ENCODE peak calls at places on chromosomes 12 and 14, in ten cellular contexts. I is adipocyte, W is AG10803, Q is heart left ventricle, M is H7, N is OCI-LY7, E is epithelial cell of esophagus, X is mesenchymal stem cell, Z is neural progenitor cell, B is BJ. F is an unnamed sample.

GRCh38 chr12:24661657-24662096 is 287.2 kb downstream of the BCAT1 start:
- DNase-seq in I (peak), W (peak), Q (no peak), M (no peak), N (no peak), E (peak), X (peak), Z (no peak), B (no peak), F (no peak)

GRCh38 chr12:106238146-106238545 is 9.7 kb downstream of the CKAP4 start:
- DNase-seq in I (no peak), W (no peak), Q (peak), M (no peak), N (no peak), E (no peak), X (no peak), Z (peak), B (no peak), F (no peak)

GRCh38 chr14:58098507-58098906 is 53.5 kb downstream of the ARMH4 start:
- DNase-seq in I (no peak), W (no peak), Q (peak), M (peak), N (no peak), E (no peak), X (no peak), Z (peak), B (no peak), F (no peak)

GRCh38 chr12:89185889-89186288 is 166.4 kb downstream of the DUSP6 start:
- DNase-seq in I (no peak), W (no peak), Q (no peak), M (no peak), N (no peak), E (peak), X (no peak), Z (no peak), B (no peak), F (no peak)

GRCh38 chr14:35400707-35401421 is 3.7 kb downstream of the NFKBIA start:
- DNase-seq in I (no peak), W (no peak), Q (no peak), M (no peak), N (no peak), E (peak), X (peak), Z (no peak), B (no peak), F (no peak)

GRCh38 chr14:21526672-21527319 is 650 bp upstream of the SALL2 start:
- DNase-seq in I (no peak), W (no peak), Q (no peak), M (peak), N (peak), E (no peak), X (no peak), Z (peak), B (no peak), F (no peak)

GRCh38 chr12:5013206-5013830 is 30.4 kb upstream of the KCNA5 start:
- DNase-seq in I (peak), W (peak), Q (no peak), M (no peak), N (no peak), E (no peak), X (no peak), Z (no peak), B (no peak), F (no peak)

GRCh38 chr12:96195845-96196451 is 1.8 kb downstream of the ELK3 start:
- DNase-seq in I (peak), W (peak), Q (peak), M (peak), N (no peak), E (peak), X (peak), Z (peak), B (no peak), F (no peak)

GRCh38 chr14:101507306-101508150 is 53.8 kb upstream of the DIO3 start:
- DNase-seq in I (no peak), W (no peak), Q (no peak), M (peak), N (no peak), E (no peak), X (no peak), Z (no peak), B (no peak), F (no peak)

GRCh38 chr14:65446159-65446558 is 33.6 kb downstream of the FUT8 start:
- DNase-seq in I (peak), W (peak), Q (no peak), M (no peak), N (no peak), E (peak), X (no peak), Z (peak), B (no peak), F (no peak)

GRCh38 chr12:78407722-78408121 is 456.9 kb upstream of the SYT1 start:
- DNase-seq in I (no peak), W (no peak), Q (no peak), M (no peak), N (no peak), E (no peak), X (no peak), Z (no peak), B (no peak), F (no peak)

GRCh38 chr14:65439117-65439516 is 26.6 kb downstream of the FUT8 start:
- DNase-seq in I (no peak), W (no peak), Q (no peak), M (no peak), N (no peak), E (peak), X (no peak), Z (no peak), B (no peak), F (no peak)

GRCh38 chr12:50222275-50222783 is 55.2 kb upstream of the CERS5 start:
- DNase-seq in I (peak), W (peak), Q (peak), M (peak), N (peak), E (peak), X (peak), Z (peak), B (peak), F (peak)

GRCh38 chr12:739349-739748 is 13.0 kb upstream of the WNK1 start:
- DNase-seq in I (no peak), W (no peak), Q (no peak), M (no peak), N (no peak), E (no peak), X (no peak), Z (no peak), B (no peak), F (no peak)

GRCh38 chr14:101235042-101235871 is 326.0 kb upstream of the DIO3 start:
- DNase-seq in I (peak), W (peak), Q (peak), M (peak), N (peak), E (peak), X (peak), Z (peak), B (no peak), F (no peak)

GRCh38 chr14:74302160-74302628 is 540 bp downstream of the ABCD4 start:
- DNase-seq in I (peak), W (peak), Q (no peak), M (peak), N (peak), E (peak), X (peak), Z (peak), B (no peak), F (peak)

GRCh38 chr12:109752117-109753053 is 38.8 kb downstream of the FAM222A start:
- DNase-seq in I (no peak), W (no peak), Q (no peak), M (no peak), N (no peak), E (no peak), X (no peak), Z (no peak), B (no peak), F (no peak)

GRCh38 chr12:122394626-122395194 is 27.8 kb downstream of the CLIP1 start:
- DNase-seq in I (peak), W (peak), Q (no peak), M (no peak), N (no peak), E (no peak), X (no peak), Z (no peak), B (no peak), F (no peak)

GRCh38 chr12:124565656-124566180 is 1.7 kb downstream of the NCOR2 start:
- DNase-seq in I (no peak), W (no peak), Q (no peak), M (peak), N (no peak), E (no peak), X (no peak), Z (no peak), B (no peak), F (no peak)

GRCh38 chr14:81432171-81432570 is 32.0 kb upstream of the STON2 start:
- DNase-seq in I (no peak), W (no peak), Q (no peak), M (no peak), N (no peak), E (peak), X (no peak), Z (no peak), B (no peak), F (no peak)

GRCh38 chr12:105036937-105037649 is 47.2 kb downstream of the ALDH1L2 start:
- DNase-seq in I (no peak), W (no peak), Q (no peak), M (no peak), N (no peak), E (peak), X (no peak), Z (no peak), B (no peak), F (no peak)

GRCh38 chr12:116958402-116959197 is 47.9 kb downstream of the FBXW8 start:
- DNase-seq in I (peak), W (no peak), Q (no peak), M (no peak), N (no peak), E (no peak), X (no peak), Z (no peak), B (no peak), F (no peak)

GRCh38 chr12:109558374-109559199 is 14.7 kb downstream of the MMAB start:
- DNase-seq in I (no peak), W (no peak), Q (no peak), M (no peak), N (no peak), E (no peak), X (no peak), Z (no peak), B (no peak), F (no peak)

GRCh38 chr12:133130808-133131128 is 341 bp downstream of the ZNF10 start:
- DNase-seq in I (peak), W (no peak), Q (peak), M (no peak), N (no peak), E (no peak), X (no peak), Z (no peak), B (no peak), F (no peak)

GRCh38 chr12:113097716-113098427 is 37.7 kb downstream of the RASAL1 start:
- DNase-seq in I (peak), W (no peak), Q (peak), M (peak), N (no peak), E (no peak), X (peak), Z (peak), B (no peak), F (no peak)

GRCh38 chr12:92604786-92605185 is 98.0 kb upstream of the PLEKHG7 start:
- DNase-seq in I (peak), W (no peak), Q (no peak), M (no peak), N (no peak), E (no peak), X (no peak), Z (no peak), B (no peak), F (no peak)

GRCh38 chr12:57524814-57525614 is 2.4 kb downstream of the MBD6 start:
- DNase-seq in I (no peak), W (no peak), Q (no peak), M (no peak), N (no peak), E (no peak), X (no peak), Z (no peak), B (no peak), F (no peak)

GRCh38 chr14:64220466-64220865 is 73.7 kb downstream of the ESR2 start:
- DNase-seq in I (no peak), W (no peak), Q (peak), M (no peak), N (no peak), E (no peak), X (no peak), Z (no peak), B (no peak), F (no peak)

GRCh38 chr14:92759679-92760523 is 11.5 kb upstream of the LGMN start:
- DNase-seq in I (no peak), W (no peak), Q (no peak), M (no peak), N (peak), E (no peak), X (no peak), Z (no peak), B (no peak), F (peak)

GRCh38 chr14:67413806-67414769 is 2.1 kb upstream of the PLEK2 start:
- DNase-seq in I (peak), W (peak), Q (no peak), M (no peak), N (no peak), E (peak), X (peak), Z (no peak), B (peak), F (no peak)

GRCh38 chr12:122148657-122149056 is 25.4 kb downstream of the IL31 start:
- DNase-seq in I (no peak), W (peak), Q (no peak), M (peak), N (no peak), E (no peak), X (no peak), Z (no peak), B (no peak), F (no peak)

DNA sequence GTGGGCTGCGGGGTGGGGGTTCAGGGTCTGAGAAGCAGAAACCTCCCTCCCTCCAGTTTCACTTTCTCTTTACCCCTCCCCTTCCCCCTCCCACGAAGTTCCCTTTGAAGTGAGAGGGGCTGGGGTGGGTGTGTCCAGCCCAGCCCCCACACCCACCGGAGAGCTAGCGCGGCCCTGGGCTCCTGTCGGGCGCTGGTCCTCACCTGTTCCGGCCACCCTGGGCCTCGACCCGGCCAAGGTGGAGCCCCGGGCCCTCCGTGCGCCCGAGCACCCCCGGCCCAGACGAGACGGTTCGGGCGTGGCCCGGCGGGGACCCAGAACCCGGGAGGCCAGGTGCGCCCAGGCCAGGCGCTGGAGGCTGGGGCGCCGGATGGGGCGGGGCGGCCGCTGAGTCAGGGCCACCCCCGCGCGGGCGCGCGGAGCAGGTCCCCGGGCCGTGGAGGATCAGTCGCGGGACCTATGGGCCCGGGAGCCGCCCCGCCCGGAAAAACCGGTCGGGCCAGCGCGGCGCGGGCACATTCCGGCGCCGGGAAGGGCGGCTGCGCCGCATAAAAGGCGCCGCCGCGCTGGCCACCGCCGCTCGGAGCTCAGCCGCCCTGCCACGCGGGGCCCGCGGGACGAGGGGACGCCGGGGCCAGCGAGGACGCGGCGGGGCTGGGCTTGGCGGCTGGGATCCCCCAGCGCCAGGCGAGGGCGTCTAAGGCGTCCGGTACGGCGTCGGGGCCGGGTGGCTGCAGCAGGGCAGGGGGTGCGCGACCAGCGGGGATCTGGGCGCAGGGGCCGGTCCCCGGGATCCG is 21.6 kb upstream of the KIF26A start:
- DNase-seq in I (peak), W (no peak), Q (no peak), M (peak), N (no peak), E (peak), X (no peak), Z (peak), B (no peak), F (no peak)
- H3K4me3 ChIP-seq in I (no peak), W (peak), Q (peak), M (peak), N (no peak), E (peak), X (no peak), Z (peak), B (peak), F (peak)

DNA sequence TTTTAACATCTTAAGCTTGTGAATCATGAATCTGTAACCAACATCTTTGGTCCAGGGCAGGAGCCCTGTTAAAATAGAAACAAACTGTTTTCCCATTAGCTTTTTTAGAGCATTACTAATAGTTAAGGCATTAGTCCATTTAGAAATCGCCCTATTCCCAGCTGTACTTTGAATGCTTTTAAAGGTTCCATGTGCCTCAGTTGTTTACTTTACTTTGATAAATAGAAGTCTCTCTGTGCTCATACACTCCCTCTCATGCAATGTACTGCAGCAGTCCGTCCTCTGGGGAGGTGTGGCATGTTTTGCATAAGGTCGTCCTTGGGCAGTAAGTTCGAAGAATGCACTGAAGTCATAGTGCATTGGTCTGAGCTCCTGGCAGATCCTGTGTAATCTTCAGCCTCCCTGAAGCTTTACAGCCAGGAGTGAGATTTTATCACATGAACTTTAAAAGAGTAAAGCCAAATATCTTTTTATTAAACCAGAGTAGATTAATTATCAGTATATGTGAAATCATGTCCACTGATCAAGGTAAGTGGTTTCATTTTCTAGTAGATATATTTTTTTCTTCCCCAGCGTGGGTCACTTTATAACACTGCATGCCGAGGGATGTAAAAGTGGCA is 134.7 kb downstream of the FGD4 start:
- DNase-seq in I (peak), W (peak), Q (peak), M (peak), N (peak), E (peak), X (peak), Z (peak), B (peak), F (no peak)
- H3K4me3 ChIP-seq in I (peak), W (peak), Q (peak), M (no peak), N (peak), E (no peak), X (no peak), Z (no peak), B (peak), F (no peak)

DNA sequence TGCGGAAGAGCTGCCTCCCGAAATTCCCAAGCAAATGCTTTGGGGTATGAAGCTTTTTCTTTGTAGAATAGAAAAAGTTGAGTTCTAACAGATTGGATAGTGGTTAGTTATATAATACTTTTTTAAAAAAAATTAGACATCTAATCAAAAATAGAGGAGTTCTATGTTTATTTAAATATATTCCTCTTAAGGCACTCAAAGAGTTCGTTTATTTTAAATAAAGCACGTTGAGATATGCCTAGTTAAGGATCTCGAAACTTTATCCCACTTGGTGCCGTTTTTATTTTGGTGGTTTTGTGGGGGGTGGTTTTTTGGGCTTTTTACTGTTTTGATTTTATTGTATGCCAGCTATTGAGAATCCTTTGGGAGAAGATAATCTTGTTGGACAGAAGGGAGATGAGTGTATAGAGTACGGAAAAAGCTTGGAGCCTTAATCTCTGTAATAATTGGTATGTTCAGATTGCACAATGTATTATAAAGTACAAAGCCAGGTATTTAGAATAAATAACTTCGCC is 10.7 kb upstream of the SNAPC1 start:
- DNase-seq in I (no peak), W (no peak), Q (no peak), M (no peak), N (no peak), E (no peak), X (no peak), Z (no peak), B (no peak), F (no peak)
- H3K4me3 ChIP-seq in I (peak), W (peak), Q (peak), M (peak), N (peak), E (peak), X (no peak), Z (no peak), B (peak), F (peak)

GRCh38 chr12:52038447-52038846 is 12.8 kb upstream of the NR4A1 start:
- DNase-seq in I (no peak), W (no peak), Q (no peak), M (no peak), N (no peak), E (no peak), X (no peak), Z (no peak), B (no peak), F (no peak)
- H3K4me3 ChIP-seq in I (no peak), W (peak), Q (peak), M (no peak), N (peak), E (no peak), X (no peak), Z (peak), B (no peak), F (no peak)

GRCh38 chr12:46111727-46112126 is 121.4 kb upstream of the SCAF11 start:
- DNase-seq in I (no peak), W (no peak), Q (no peak), M (no peak), N (no peak), E (no peak), X (no peak), Z (no peak), B (no peak), F (no peak)

GRCh38 chr12:46108721-46109120 is 118.3 kb upstream of the SCAF11 start:
- DNase-seq in I (no peak), W (no peak), Q (no peak), M (no peak), N (peak), E (no peak), X (no peak), Z (no peak), B (no peak), F (no peak)

GRCh38 chr12:46109343-46110219 is 119.2 kb upstream of the SCAF11 start:
- DNase-seq in I (no peak), W (no peak), Q (no peak), M (no peak), N (peak), E (no peak), X (no peak), Z (no peak), B (no peak), F (no peak)

GRCh38 chr12:46110928-46111699 is 120.7 kb upstream of the SCAF11 start:
- DNase-seq in I (no peak), W (no peak), Q (no peak), M (no peak), N (peak), E (peak), X (peak), Z (no peak), B (no peak), F (peak)

DNA sequence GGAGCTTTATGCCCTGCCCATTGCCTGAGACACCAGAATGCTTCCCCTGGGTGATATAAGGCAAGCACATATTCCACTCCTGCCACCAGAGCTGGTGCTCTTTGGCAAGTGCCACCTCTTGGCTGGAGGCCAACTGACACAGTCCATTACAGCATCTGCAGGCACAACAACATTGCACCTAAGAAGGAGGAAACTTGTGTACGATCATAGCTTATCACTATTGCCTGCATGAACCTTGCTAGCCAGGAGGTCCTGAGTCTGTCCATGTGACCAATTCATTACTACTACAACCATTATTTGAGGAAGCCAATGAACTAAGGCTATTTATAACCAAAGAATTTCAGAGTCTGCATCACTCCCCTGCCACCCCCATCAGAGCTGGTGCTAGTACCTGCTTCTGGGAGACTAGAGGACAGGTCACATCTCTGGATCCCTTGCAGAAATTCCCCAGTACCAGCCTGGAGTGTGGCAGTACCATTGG is 119.9 kb upstream of the SCAF11 start:
- DNase-seq in I (no peak), W (no peak), Q (peak), M (no peak), N (peak), E (peak), X (no peak), Z (no peak), B (no peak), F (no peak)
- H3K4me3 ChIP-seq in I (no peak), W (no peak), Q (no peak), M (no peak), N (no peak), E (no peak), X (no peak), Z (no peak), B (no peak), F (no peak)

F was measured in Jurkat, Clone E6-1.